ENCODE peak calls at places on chromosomes 3 and 15, in ten cellular contexts. Z, Y, E, V, J, O, K, M, S and W are unnamed samples.

GRCh38 chr3:141557961-141558706 is 71.3 kb downstream of the RASA2 start:
- DNase-seq in Z (no peak), Y (no peak), E (no peak), V (no peak), J (no peak), O (no peak), K (no peak), M (no peak), S (no peak), W (no peak)

GRCh38 chr3:119245778-119246177 is 5.1 kb upstream of the B4GALT4 start:
- DNase-seq in Z (no peak), Y (no peak), E (no peak), V (no peak), J (no peak), O (no peak), K (no peak), M (peak), S (no peak), W (peak)

GRCh38 chr3:31534036-31534435 is 1.3 kb downstream of the STT3B start:
- DNase-seq in Z (no peak), Y (peak), E (no peak), V (peak), J (no peak), O (no peak), K (no peak), M (peak), S (peak), W (no peak)

GRCh38 chr3:83496459-83496858 is 1462.3 kb upstream of the CADM2 start:
- DNase-seq in Z (no peak), Y (no peak), E (no peak), V (no peak), J (no peak), O (no peak), K (no peak), M (no peak), S (no peak), W (no peak)

GRCh38 chr3:180433172-180433571 is 168.8 kb upstream of the TTC14 start:
- DNase-seq in Z (no peak), Y (peak), E (no peak), V (no peak), J (no peak), O (no peak), K (no peak), M (no peak), S (peak), W (no peak)

GRCh38 chr3:150773616-150774192 is 10.7 kb upstream of the SIAH2 start:
- DNase-seq in Z (no peak), Y (no peak), E (no peak), V (no peak), J (no peak), O (no peak), K (no peak), M (peak), S (no peak), W (no peak)

GRCh38 chr3:114454592-114455251 is 160.9 kb downstream of the TIGIT start:
- DNase-seq in Z (peak), Y (peak), E (no peak), V (no peak), J (no peak), O (no peak), K (no peak), M (no peak), S (no peak), W (no peak)

GRCh38 chr15:56295433-56295832 is 51.8 kb upstream of the RFX7 start:
- DNase-seq in Z (no peak), Y (no peak), E (no peak), V (no peak), J (no peak), O (no peak), K (no peak), M (no peak), S (no peak), W (no peak)

GRCh38 chr3:124791639-124792111 is 61.4 kb downstream of the UMPS start:
- DNase-seq in Z (no peak), Y (peak), E (no peak), V (no peak), J (no peak), O (no peak), K (no peak), M (no peak), S (peak), W (peak)

GRCh38 chr15:60340207-60340921 is 57.4 kb downstream of the ANXA2 start:
- DNase-seq in Z (no peak), Y (peak), E (no peak), V (no peak), J (no peak), O (no peak), K (no peak), M (no peak), S (no peak), W (no peak)

GRCh38 chr15:46344906-46345305 is 710.1 kb downstream of the SQOR start:
- DNase-seq in Z (no peak), Y (no peak), E (no peak), V (no peak), J (no peak), O (no peak), K (no peak), M (no peak), S (no peak), W (no peak)

GRCh38 chr3:87247086-87247781 is 20.1 kb downstream of the CHMP2B start:
- DNase-seq in Z (no peak), Y (no peak), E (no peak), V (no peak), J (no peak), O (no peak), K (no peak), M (no peak), S (no peak), W (no peak)

GRCh38 chr15:88634449-88634848 is 4.4 kb upstream of the ISG20 start:
- DNase-seq in Z (no peak), Y (no peak), E (no peak), V (no peak), J (no peak), O (no peak), K (no peak), M (no peak), S (no peak), W (no peak)

GRCh38 chr3:124800511-124801374 is 70.5 kb downstream of the UMPS start:
- DNase-seq in Z (peak), Y (peak), E (no peak), V (no peak), J (no peak), O (no peak), K (no peak), M (peak), S (no peak), W (no peak)

GRCh38 chr3:143439785-143440184 is 320.2 kb downstream of the CHST2 start:
- DNase-seq in Z (no peak), Y (no peak), E (no peak), V (no peak), J (no peak), O (no peak), K (no peak), M (no peak), S (no peak), W (no peak)

GRCh38 chr3:49278548-49278947 is 1.5 kb upstream of the C3orf62 start:
- DNase-seq in Z (no peak), Y (no peak), E (no peak), V (no peak), J (no peak), O (no peak), K (no peak), M (no peak), S (no peak), W (no peak)

GRCh38 chr3:21484323-21485154 is 266.5 kb downstream of the ZNF385D start:
- DNase-seq in Z (peak), Y (peak), E (peak), V (no peak), J (no peak), O (no peak), K (no peak), M (peak), S (no peak), W (peak)

GRCh38 chr3:177881330-177881729 is 654.9 kb upstream of the KCNMB2 start:
- DNase-seq in Z (no peak), Y (no peak), E (no peak), V (no peak), J (no peak), O (no peak), K (no peak), M (no peak), S (no peak), W (no peak)

GRCh38 chr3:102450976-102451375 is 16.2 kb downstream of the ZPLD1 start:
- DNase-seq in Z (no peak), Y (no peak), E (no peak), V (no peak), J (no peak), O (no peak), K (no peak), M (no peak), S (no peak), W (no peak)

GRCh38 chr3:192620300-192620699 is 107.0 kb downstream of the FGF12 start:
- DNase-seq in Z (no peak), Y (no peak), E (no peak), V (no peak), J (no peak), O (no peak), K (no peak), M (no peak), S (no peak), W (no peak)

GRCh38 chr3:154799801-154800200 is 280.3 kb upstream of the MME start:
- DNase-seq in Z (no peak), Y (peak), E (no peak), V (no peak), J (no peak), O (no peak), K (no peak), M (no peak), S (no peak), W (no peak)

GRCh38 chr15:31153531-31153930 is 52.0 kb upstream of the TRPM1 start:
- DNase-seq in Z (no peak), Y (no peak), E (no peak), V (no peak), J (no peak), O (no peak), K (no peak), M (no peak), S (no peak), W (no peak)

GRCh38 chr15:52257734-52258062 is 37.9 kb downstream of the MYO5C start:
- DNase-seq in Z (no peak), Y (no peak), E (no peak), V (no peak), J (no peak), O (no peak), K (no peak), M (no peak), S (peak), W (peak)

GRCh38 chr3:185702564-185703225 is 116.6 kb downstream of the SENP2 start:
- DNase-seq in Z (no peak), Y (no peak), E (peak), V (no peak), J (no peak), O (no peak), K (no peak), M (no peak), S (peak), W (no peak)

GRCh38 chr3:117350386-117350785 is 640.8 kb downstream of the TUSC7 start:
- DNase-seq in Z (no peak), Y (no peak), E (no peak), V (no peak), J (no peak), O (no peak), K (no peak), M (no peak), S (no peak), W (no peak)

GRCh38 chr15:88484781-88485246 is 17.3 kb downstream of the MRPS11 start:
- DNase-seq in Z (no peak), Y (peak), E (no peak), V (no peak), J (no peak), O (no peak), K (no peak), M (no peak), S (no peak), W (no peak)

GRCh38 chr15:68620721-68621528 is 42.1 kb downstream of the CORO2B start:
- DNase-seq in Z (peak), Y (peak), E (no peak), V (no peak), J (no peak), O (no peak), K (peak), M (peak), S (peak), W (peak)

GRCh38 chr15:88288661-88289060 is 32.1 kb upstream of the NTRK3 start:
- DNase-seq in Z (no peak), Y (no peak), E (no peak), V (no peak), J (no peak), O (no peak), K (no peak), M (no peak), S (no peak), W (no peak)

GRCh38 chr3:4980229-4981159 is 1.3 kb downstream of the BHLHE40 start:
- DNase-seq in Z (peak), Y (peak), E (peak), V (peak), J (peak), O (peak), K (peak), M (peak), S (peak), W (peak)

GRCh38 chr3:115784739-115785571 is 161.6 kb downstream of the GAP43 start:
- DNase-seq in Z (no peak), Y (peak), E (no peak), V (no peak), J (no peak), O (no peak), K (no peak), M (no peak), S (peak), W (peak)

GRCh38 chr15:77064539-77065308 is 6.2 kb downstream of the TSPAN3 start:
- DNase-seq in Z (no peak), Y (peak), E (no peak), V (no peak), J (no peak), O (no peak), K (no peak), M (no peak), S (peak), W (no peak)

GRCh38 chr15:43118276-43118675 is 12.4 kb upstream of the UBR1 start:
- DNase-seq in Z (no peak), Y (no peak), E (no peak), V (no peak), J (no peak), O (no peak), K (no peak), M (no peak), S (no peak), W (no peak)

GRCh38 chr3:37787027-37787868 is 74.4 kb upstream of the CTDSPL start:
- DNase-seq in Z (no peak), Y (no peak), E (no peak), V (no peak), J (no peak), O (no peak), K (no peak), M (no peak), S (no peak), W (no peak)

GRCh38 chr3:140167600-140168281 is 232.8 kb downstream of the CLSTN2 start:
- DNase-seq in Z (no peak), Y (no peak), E (no peak), V (no peak), J (no peak), O (no peak), K (no peak), M (no peak), S (no peak), W (no peak)

GRCh38 chr15:99403597-99403996 is 152.3 kb downstream of the LRRC28 start:
- DNase-seq in Z (no peak), Y (no peak), E (no peak), V (no peak), J (no peak), O (no peak), K (no peak), M (no peak), S (peak), W (no peak)